ENCODE peak calls at places on chromosomes 5 and 9, in six cellular contexts. R is CD4-positive, alpha-beta T cell; C is mesendoderm; X is ovary; A is pancreas; F is uterus. W is an unnamed sample.

GRCh38 chr9:115730845-115731244 is 422.7 kb upstream of the PAPPA start:
- DNase-seq in X (no peak), R (no peak), F (no peak), C (no peak), A (no peak), W (no peak)

GRCh38 chr9:121107041-121107440 is 32.3 kb downstream of the CNTRL start:
- DNase-seq in F (no peak), C (peak), R (no peak), A (no peak), X (no peak), W (no peak)

GRCh38 chr5:113122053-113122452 is 145.5 kb downstream of the DCP2 start:
- DNase-seq in C (no peak), R (no peak), X (no peak), F (no peak), A (no peak), W (no peak)

GRCh38 chr5:44932922-44933585 is 124.3 kb downstream of the MRPS30 start:
- DNase-seq in C (no peak), A (no peak), X (no peak), R (no peak), F (no peak), W (no peak)

GRCh38 chr9:127779136-127779981 is 893 bp upstream of the SH2D3C start:
- DNase-seq in R (no peak), C (no peak), F (no peak), X (no peak), A (no peak), W (no peak)

GRCh38 chr5:17882760-17883488 is 248.7 kb downstream of the TAF11L14 start:
- DNase-seq in F (no peak), R (no peak), A (no peak), X (no peak), C (peak), W (no peak)

GRCh38 chr9:100601216-100601615 is 23.3 kb downstream of the CAVIN4 start:
- DNase-seq in F (no peak), X (no peak), A (peak), R (no peak), C (peak), W (peak)

GRCh38 chr9:93674580-93675335 is 98.4 kb downstream of the PHF2 start:
- DNase-seq in X (peak), C (no peak), F (peak), R (peak), A (peak), W (peak)

GRCh38 chr5:10352404-10353240 is 873 bp upstream of the MARCHF6 start:
- DNase-seq in R (no peak), A (no peak), X (no peak), F (no peak), C (peak), W (no peak)

GRCh38 chr5:150517272-150518152 is 9.6 kb downstream of the NDST1 start:
- DNase-seq in R (no peak), F (peak), C (peak), A (peak), X (peak), W (peak)

GRCh38 chr5:177369050-177369912 is 11.6 kb downstream of the RGS14 start:
- DNase-seq in R (no peak), A (peak), X (no peak), F (no peak), C (peak), W (no peak)

GRCh38 chr5:95973793-95974325 is 12.2 kb upstream of the ELL2 start:
- DNase-seq in F (no peak), A (no peak), C (peak), R (no peak), X (no peak), W (no peak)

GRCh38 chr5:151078490-151079262 is 2.2 kb downstream of the TNIP1 start:
- DNase-seq in C (no peak), F (no peak), X (no peak), A (no peak), R (peak), W (no peak)

GRCh38 chr5:147509710-147510651 is at the start of gene DPYSL3:
- DNase-seq in A (peak), F (peak), C (peak), X (peak), R (no peak), W (peak)

GRCh38 chr9:130740218-130741023 is 46.8 kb downstream of the EXOSC2 start:
- DNase-seq in C (no peak), R (no peak), A (peak), F (no peak), X (no peak), W (no peak)

GRCh38 chr9:7273575-7273974 is 515.8 kb downstream of the KDM4C start:
- DNase-seq in C (peak), F (peak), A (no peak), X (peak), R (no peak), W (no peak)

GRCh38 chr5:52985306-52985705 is 3.8 kb upstream of the ITGA2 start:
- DNase-seq in X (no peak), R (no peak), C (no peak), A (no peak), F (no peak), W (no peak)

GRCh38 chr9:18893051-18893450 is 140.0 kb downstream of the SAXO1 start:
- DNase-seq in R (no peak), X (no peak), A (no peak), F (no peak), C (no peak), W (no peak)

GRCh38 chr5:51882647-51883046 is 499.4 kb downstream of the ISL1 start:
- DNase-seq in F (no peak), C (peak), A (no peak), X (no peak), R (no peak), W (no peak)

GRCh38 chr9:101307524-101308213 is 77.1 kb downstream of the BAAT start:
- DNase-seq in R (no peak), X (no peak), F (no peak), C (no peak), A (no peak), W (no peak)

GRCh38 chr9:105055922-105056321 is 128.0 kb upstream of the ABCA1 start:
- DNase-seq in A (no peak), X (no peak), C (no peak), R (no peak), F (no peak), W (no peak)

GRCh38 chr9:105054488-105054887 is 126.5 kb upstream of the ABCA1 start:
- DNase-seq in X (no peak), F (no peak), C (peak), R (no peak), A (no peak), W (no peak)

GRCh38 chr9:105051897-105052296 is 123.9 kb upstream of the ABCA1 start:
- DNase-seq in X (no peak), C (no peak), F (no peak), A (no peak), R (no peak), W (no peak)

GRCh38 chr9:105052346-105052745 is 124.4 kb upstream of the ABCA1 start:
- DNase-seq in X (no peak), A (no peak), C (no peak), F (no peak), R (no peak), W (no peak)

GRCh38 chr9:105053209-105053652 is 125.3 kb upstream of the ABCA1 start:
- DNase-seq in F (no peak), C (no peak), X (no peak), A (no peak), R (no peak), W (no peak)
- H3K27ac ChIP-seq in F (no peak), C (no peak), X (no peak), A (peak), R (no peak), W (peak)

DNA sequence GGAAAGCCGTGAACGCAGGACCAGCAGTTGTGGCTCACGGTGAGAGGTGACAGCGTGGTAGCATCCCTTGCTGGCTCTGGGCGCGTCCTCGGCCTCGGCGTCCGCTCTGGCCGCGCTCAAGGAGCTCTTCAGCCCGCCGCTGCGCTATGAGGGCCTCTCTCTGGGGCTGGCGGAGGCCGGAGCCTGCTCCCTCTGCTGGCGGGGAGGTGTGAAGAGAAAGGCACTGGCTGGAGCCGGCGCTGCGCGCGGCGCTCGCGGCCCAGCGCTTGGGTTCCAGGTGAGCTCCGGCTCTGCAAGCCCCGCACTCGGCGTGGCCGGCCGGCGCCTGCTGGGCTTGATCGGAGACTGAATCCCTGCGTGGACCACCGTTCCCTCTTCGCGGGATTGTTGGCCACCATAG is 705.6 kb downstream of the SEMA5A start:
- DNase-seq in F (no peak), A (no peak), R (no peak), C (peak), X (no peak), W (no peak)
- H3K27ac ChIP-seq in F (no peak), A (no peak), R (no peak), C (no peak), X (no peak), W (no peak)

GRCh38 chr5:142688278-142688677 is 2.4 kb upstream of the FGF1 start:
- DNase-seq in R (no peak), C (no peak), X (no peak), A (no peak), F (no peak), W (no peak)

GRCh38 chr5:142685418-142686209 is at the start of gene FGF1:
- DNase-seq in A (no peak), F (no peak), X (no peak), R (no peak), C (peak), W (no peak)

GRCh38 chr5:142686968-142687367 is 1.1 kb upstream of the FGF1 start:
- DNase-seq in R (no peak), X (no peak), F (no peak), C (no peak), A (no peak), W (no peak)

GRCh38 chr5:142684508-142685031 is 1.3 kb downstream of the FGF1 start:
- DNase-seq in R (no peak), X (no peak), A (no peak), F (no peak), C (peak), W (no peak)

GRCh38 chr5:142686210-142686734 is 382 bp upstream of the FGF1 start:
- DNase-seq in C (peak), A (no peak), X (no peak), F (peak), R (no peak), W (no peak)
- H3K27ac ChIP-seq in C (no peak), A (no peak), X (no peak), F (no peak), R (no peak), W (no peak)

GRCh38 chr5:115573133-115573532 is 28.6 kb upstream of the FEM1C start:
- DNase-seq in R (no peak), F (no peak), X (no peak), C (no peak), A (no peak), W (no peak)

GRCh38 chr5:115577329-115577728 is 24.9 kb downstream of the TICAM2 start:
- DNase-seq in C (no peak), F (no peak), X (no peak), R (no peak), A (no peak), W (no peak)

GRCh38 chr5:115578657-115579056 is 23.6 kb downstream of the TICAM2 start:
- DNase-seq in A (no peak), C (no peak), X (no peak), R (no peak), F (no peak), W (no peak)

GRCh38 chr5:115577741-115578140 is 24.5 kb downstream of the TICAM2 start:
- DNase-seq in X (no peak), R (no peak), C (no peak), F (no peak), A (no peak), W (no peak)

DNA sequence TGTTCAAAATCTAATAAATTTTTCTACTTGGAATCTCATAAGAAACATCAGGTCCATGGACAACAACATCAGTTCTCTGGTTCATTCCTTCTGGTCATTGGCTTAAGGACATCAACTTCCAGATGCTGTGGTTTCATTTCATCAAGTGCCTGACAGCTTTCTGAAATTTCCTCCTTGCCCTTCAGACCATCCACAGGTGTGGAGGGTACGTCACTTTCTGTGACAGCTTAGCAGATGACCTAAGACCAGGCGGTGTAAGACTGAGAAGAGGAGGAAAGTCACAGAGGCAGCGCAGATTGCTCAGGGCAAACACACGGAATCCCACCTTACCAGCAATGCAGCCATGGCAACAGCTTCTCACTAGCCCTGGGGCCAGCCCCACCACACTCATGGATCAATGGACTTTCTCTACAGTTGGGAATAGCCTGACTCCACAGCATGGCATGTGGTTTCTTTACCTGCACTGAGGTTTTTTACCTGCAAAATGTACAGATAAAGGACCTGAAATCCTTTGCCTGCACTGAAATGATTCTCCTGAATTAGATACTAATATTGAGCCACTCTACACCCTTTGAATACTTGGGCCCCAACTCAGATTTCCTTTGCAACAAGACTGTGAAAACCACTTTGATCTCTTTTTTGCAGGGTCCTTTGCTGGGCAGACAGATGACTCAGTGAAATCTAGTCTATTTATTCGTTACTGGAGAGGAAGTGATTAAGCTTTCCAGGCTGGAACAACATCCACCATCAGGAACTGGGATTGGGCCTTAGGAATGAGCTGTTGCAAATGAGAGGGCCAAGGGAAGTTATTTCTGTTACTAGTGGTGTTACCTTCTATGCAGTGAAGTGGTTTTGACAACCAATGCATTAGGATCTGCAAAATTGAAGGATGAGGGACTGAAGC is 26.9 kb downstream of the TICAM2 start:
- DNase-seq in X (no peak), F (no peak), A (no peak), C (no peak), R (no peak), W (no peak)
- H3K27ac ChIP-seq in X (no peak), F (no peak), A (no peak), C (no peak), R (no peak), W (no peak)